ENCODE peak calls at places on chromosomes 5 and 9, in six cellular contexts. Z, S, N, P, O and X are unnamed samples.

GRCh38 chr9:123395276-123396006 is 39.4 kb downstream of the CRB2 start:
- DNase-seq in S (peak; percentile 75), Z (no peak), O (no peak), P (peak; percentile 74), N (no peak), X (peak; percentile 44)

GRCh38 chr5:132375957-132376356 is 6.4 kb downstream of the SLC22A5 start:
- DNase-seq in S (no peak), O (no peak), Z (no peak), P (no peak), N (no peak), X (no peak)

GRCh38 chr5:16461026-16461425 is 4.6 kb downstream of the ZNF622 start:
- DNase-seq in P (no peak), O (no peak), N (no peak), Z (peak; percentile 23), S (no peak), X (no peak)

GRCh38 chr5:180799902-180800801 is 2.5 kb downstream of the MGAT1 start:
- DNase-seq in S (no peak), O (no peak), N (no peak), Z (peak; percentile 53), P (no peak), X (no peak)

GRCh38 chr5:170483701-170484458 is 19.9 kb upstream of the KCNIP1 start:
- DNase-seq in Z (no peak), O (no peak), P (no peak), N (no peak), S (no peak), X (peak; percentile 92)

GRCh38 chr9:134955156-134955555 is 37.4 kb upstream of the FCN1 start:
- DNase-seq in O (no peak), S (no peak), P (no peak), Z (no peak), N (no peak), X (no peak)

GRCh38 chr5:128097781-128098180 is 14.2 kb downstream of the SLC12A2 start:
- DNase-seq in Z (no peak), N (no peak), S (no peak), O (no peak), P (no peak), X (no peak)

GRCh38 chr5:149448831-149449714 is 70.0 kb upstream of the IL17B start:
- DNase-seq in P (peak; percentile 6), N (no peak), S (no peak), O (no peak), Z (no peak), X (no peak)

GRCh38 chr5:177430146-177430951 is 3.9 kb downstream of the GRK6 start:
- DNase-seq in S (no peak), P (no peak), N (no peak), O (no peak), Z (no peak), X (no peak)

GRCh38 chr9:70556736-70557135 is 142.3 kb upstream of the KLF9 start:
- DNase-seq in O (no peak), S (no peak), Z (no peak), N (no peak), P (no peak), X (no peak)

GRCh38 chr9:70484232-70485130 is 70.0 kb upstream of the KLF9 start:
- DNase-seq in P (peak; percentile 38), N (peak; percentile 33), S (peak; percentile 58), Z (peak; percentile 43), O (no peak), X (peak; percentile 32)

GRCh38 chr5:136769900-136770684 is 404.7 kb upstream of the TRPC7 start:
- DNase-seq in N (no peak), Z (peak; percentile 21), S (peak; percentile 30), O (no peak), P (peak; percentile 50), X (peak; percentile 78)

GRCh38 chr9:8451146-8451545 is 651.6 kb upstream of the DMAC1 start:
- DNase-seq in Z (no peak), N (no peak), P (no peak), S (no peak), O (no peak), X (no peak)

GRCh38 chr5:89043676-89044075 is 160.7 kb upstream of the MEF2C start:
- DNase-seq in O (no peak), Z (peak; percentile 32), S (no peak), P (no peak), N (no peak), X (no peak)

GRCh38 chr5:146515473-146516150 is 378 bp downstream of the GPR151 start:
- DNase-seq in O (no peak), N (no peak), P (no peak), Z (no peak), S (no peak), X (no peak)

GRCh38 chr9:106772523-106773290 is 90.3 kb upstream of the ZNF462 start:
- DNase-seq in S (no peak), P (no peak), O (no peak), N (no peak), Z (no peak), X (no peak)

GRCh38 chr9:131072107-131072870 is 24.0 kb upstream of the AIF1L start:
- DNase-seq in O (no peak), N (no peak), S (no peak), P (no peak), Z (no peak), X (no peak)

GRCh38 chr5:78543292-78543691 is 105.3 kb downstream of the LHFPL2 start:
- DNase-seq in O (no peak), S (no peak), P (no peak), Z (no peak), N (no peak), X (no peak)

GRCh38 chr5:15683332-15683731 is 183.4 kb downstream of the FBXL7 start:
- DNase-seq in Z (no peak), S (no peak), O (no peak), N (no peak), P (no peak), X (no peak)